ENCODE peak calls at places on chromosomes 16 and 17, in ten cellular contexts. A is activated naive CD4-positive, alpha-beta T cell; L is activated CD4-positive, alpha-beta T cell treated with anti-CD3 and anti-CD28 coated beads for 24 hours; O is putamen; P is activated CD8-positive, alpha-beta memory T cell treated with anti-CD3 and anti-CD28 coated beads for 24 hours; K is stimulated activated CD4-positive, alpha-beta T cell treated with anti-CD3 and anti-CD28 coated beads, Interleukin-4, amount 100 ng/mL, for 48 hours; B is endothelial cell; N is fibroblast of the conjunctiva; G is stimulated activated naive CD4-positive, alpha-beta T cell treated with Interleukin-2 at 50 U/mL for 16 hours; Y is T-helper 17 cell. J is an unnamed sample.

GRCh38 chr16:83769397-83770008 is 38.3 kb upstream of the HSBP1 start:
- DNase-seq in A (no peak), L (no peak), O (no peak), P (no peak), K (no peak), B (no peak), N (no peak), G (no peak), Y (no peak), J (no peak)

GRCh38 chr16:65845466-65846209 is 520.9 kb upstream of the CDH5 start:
- DNase-seq in A (no peak), L (no peak), O (no peak), P (no peak), K (no peak), B (no peak), N (no peak), G (no peak), Y (no peak), J (no peak)

GRCh38 chr16:3182608-3183444 is 5.2 kb upstream of the OR1F1 start:
- DNase-seq in A (peak), L (no peak), O (no peak), P (peak), K (peak), B (peak), N (no peak), G (no peak), Y (no peak), J (peak)

GRCh38 chr16:14309906-14310305 is 238.8 kb downstream of the MRTFB start:
- DNase-seq in A (no peak), L (no peak), O (no peak), P (no peak), K (no peak), B (no peak), N (no peak), G (no peak), Y (no peak), J (no peak)

GRCh38 chr16:85798283-85798776 is 1.0 kb downstream of the EMC8 start:
- DNase-seq in A (no peak), L (no peak), O (no peak), P (no peak), K (no peak), B (no peak), N (no peak), G (no peak), Y (no peak), J (no peak)

GRCh38 chr17:48550313-48551205 is 5.7 kb upstream of the HOXB2 start:
- DNase-seq in A (no peak), L (no peak), O (no peak), P (no peak), K (no peak), B (no peak), N (no peak), G (no peak), Y (no peak), J (no peak)

GRCh38 chr16:8998114-8998513 is 34.4 kb upstream of the USP7 start:
- DNase-seq in A (no peak), L (no peak), O (no peak), P (no peak), K (no peak), B (no peak), N (peak), G (no peak), Y (no peak), J (no peak)

GRCh38 chr17:56629450-56630187 is 36.1 kb downstream of the NOG start:
- DNase-seq in A (no peak), L (no peak), O (no peak), P (no peak), K (no peak), B (peak), N (peak), G (no peak), Y (no peak), J (no peak)

GRCh38 chr17:39563476-39563875 is 44.2 kb downstream of the NEUROD2 start:
- DNase-seq in A (no peak), L (no peak), O (peak), P (no peak), K (no peak), B (peak), N (no peak), G (no peak), Y (no peak), J (no peak)

GRCh38 chr16:69932228-69932627 is 18.9 kb upstream of the CLEC18A start:
- DNase-seq in A (no peak), L (no peak), O (peak), P (no peak), K (no peak), B (no peak), N (no peak), G (no peak), Y (no peak), J (no peak)

GRCh38 chr16:56569971-56570370 is 5.1 kb downstream of the MT4 start:
- DNase-seq in A (no peak), L (no peak), O (no peak), P (no peak), K (no peak), B (no peak), N (no peak), G (no peak), Y (no peak), J (no peak)

GRCh38 chr16:5502467-5502869 is 404.9 kb upstream of the EEF2KMT start:
- DNase-seq in A (no peak), L (no peak), O (no peak), P (no peak), K (no peak), B (peak), N (no peak), G (no peak), Y (no peak), J (no peak)

J was measured in stimulated activated effector memory CD8-positive, alpha-beta T cell treated with anti-CD3 and anti-CD28 coated beads, Interleukin-12 subunit alpha, Interleukin-12 subunit beta, amount 100 ng/mL, for 72 hours.